ENCODE peak calls at places on chromosomes 2 and 18, in nine cellular contexts. A is fibroblast of lung, U is H9, I is mammary epithelial cell, K is IMR-90, B is neural progenitor cell, T is GM23248, O is adipocyte, F is HCT116. V is an unnamed sample.

GRCh38 chr2:79935771-79936657 is 368.5 kb downstream of the LRRTM1 start:
- DNase-seq in F (no peak), A (peak), O (peak), K (peak), T (peak), I (peak), U (peak), B (peak), V (peak)

GRCh38 chr2:134189009-134189717 is 64.7 kb upstream of the MGAT5 start:
- DNase-seq in T (peak), K (peak), F (peak), O (peak), B (no peak), A (peak), I (peak), U (no peak), V (no peak)

GRCh38 chr18:35022430-35023001 is 18.7 kb upstream of the MAPRE2 start:
- DNase-seq in B (no peak), U (no peak), F (no peak), I (no peak), T (no peak), A (no peak), K (no peak), O (no peak), V (no peak)

GRCh38 chr2:15605721-15606120 is 14.1 kb downstream of the DDX1 start:
- DNase-seq in U (no peak), O (no peak), F (no peak), I (no peak), B (no peak), A (no peak), T (no peak), K (no peak), V (no peak)

GRCh38 chr2:228136027-228136426 is 45.5 kb downstream of the SPHKAP start:
- DNase-seq in I (no peak), F (no peak), T (no peak), K (no peak), O (no peak), U (no peak), A (no peak), B (no peak), V (no peak)

GRCh38 chr2:1744446-1745170 is at the start of gene PXDN:
- DNase-seq in B (peak), I (peak), T (peak), O (peak), A (peak), F (no peak), U (peak), K (peak), V (peak)

GRCh38 chr18:6781179-6781714 is 51.7 kb downstream of the ARHGAP28 start:
- DNase-seq in A (no peak), K (no peak), O (no peak), U (no peak), B (no peak), F (no peak), I (no peak), T (no peak), V (no peak)

GRCh38 chr2:1492696-1493095 is 79.4 kb downstream of the TPO start:
- DNase-seq in U (no peak), I (no peak), K (no peak), T (no peak), F (no peak), A (no peak), B (no peak), O (no peak), V (no peak)

GRCh38 chr2:63658176-63658968 is 69.6 kb downstream of the MDH1 start:
- DNase-seq in I (no peak), F (no peak), A (peak), K (peak), O (no peak), U (no peak), B (no peak), T (peak), V (no peak)

GRCh38 chr18:77127769-77128671 is 4.6 kb downstream of the MBP start:
- DNase-seq in O (peak), K (peak), B (no peak), F (no peak), A (peak), U (no peak), I (peak), T (peak), V (no peak)

GRCh38 chr2:166000401-166000800 is 46.8 kb upstream of the TTC21B start:
- DNase-seq in U (no peak), T (no peak), I (no peak), A (no peak), F (no peak), O (no peak), B (peak), K (no peak), V (no peak)

GRCh38 chr18:9731380-9731779 is 23.3 kb downstream of the RAB31 start:
- DNase-seq in K (peak), O (peak), F (no peak), T (peak), U (no peak), A (peak), B (no peak), I (peak), V (no peak)

GRCh38 chr2:236536727-236537398 is 32.8 kb upstream of the ACKR3 start:
- DNase-seq in I (no peak), K (no peak), F (no peak), O (no peak), U (no peak), B (no peak), T (no peak), A (no peak), V (no peak)

GRCh38 chr2:231351648-231352047 is 43.9 kb upstream of the B3GNT7 start:
- DNase-seq in B (no peak), O (no peak), K (no peak), I (no peak), A (no peak), T (no peak), U (no peak), F (no peak), V (no peak)

GRCh38 chr2:129895526-129896082 is 83.9 kb upstream of the RAB6C start:
- DNase-seq in F (no peak), A (no peak), O (no peak), U (no peak), K (no peak), T (no peak), I (no peak), B (no peak), V (no peak)

GRCh38 chr2:1014802-1015201 is 64.2 kb downstream of the SNTG2 start:
- DNase-seq in B (no peak), K (no peak), I (no peak), O (no peak), A (no peak), T (no peak), F (no peak), U (no peak), V (no peak)

GRCh38 chr2:6826081-6826913 is 39.4 kb downstream of the CMPK2 start:
- DNase-seq in I (peak), K (peak), U (no peak), B (peak), F (peak), O (peak), A (peak), T (peak), V (no peak)

GRCh38 chr2:239908308-239908707 is 116.8 kb downstream of the NDUFA10 start:
- DNase-seq in U (no peak), K (no peak), F (no peak), A (no peak), I (no peak), B (no peak), T (no peak), O (no peak), V (no peak)

GRCh38 chr18:10454800-10455550 is 540 bp downstream of the APCDD1 start:
- DNase-seq in I (peak), K (peak), T (peak), U (peak), B (no peak), A (no peak), F (no peak), O (peak), V (peak)

GRCh38 chr2:223416826-223417610 is 185.1 kb downstream of the SCG2 start:
- DNase-seq in F (no peak), A (peak), K (no peak), I (peak), T (peak), O (peak), U (no peak), B (no peak), V (no peak)

GRCh38 chr2:100733344-100734187 is 86.4 kb upstream of the NPAS2 start:
- DNase-seq in U (peak), A (peak), I (peak), B (peak), O (peak), K (peak), F (no peak), T (peak), V (peak)

GRCh38 chr2:56008661-56009411 is 85.3 kb upstream of the EFEMP1 start:
- DNase-seq in B (peak), O (peak), U (peak), I (peak), A (peak), K (peak), T (peak), F (no peak), V (peak)

GRCh38 chr2:30981519-30981918 is 156.7 kb downstream of the GALNT14 start:
- DNase-seq in F (no peak), U (no peak), I (no peak), O (peak), T (no peak), A (no peak), B (peak), K (no peak), V (no peak)

GRCh38 chr2:23381084-23381483 is 3.9 kb upstream of the KLHL29 start:
- DNase-seq in I (peak), B (no peak), U (no peak), K (peak), F (peak), O (peak), T (peak), A (peak), V (no peak)

GRCh38 chr18:32244863-32245262 is 55.0 kb downstream of the MEP1B start:
- DNase-seq in I (no peak), F (no peak), T (no peak), O (no peak), B (no peak), U (no peak), K (no peak), A (no peak), V (no peak)

GRCh38 chr2:110105608-110106467 is 9.8 kb downstream of the MALL start:
- DNase-seq in F (peak), T (peak), U (no peak), A (peak), K (peak), I (peak), O (peak), B (no peak), V (no peak)

GRCh38 chr2:128354731-128355470 is 36.2 kb upstream of the HS6ST1 start:
- DNase-seq in U (no peak), F (no peak), I (no peak), O (peak), K (peak), A (peak), B (no peak), T (peak), V (no peak)

GRCh38 chr2:5520352-5520996 is 171.7 kb upstream of the SOX11 start:
- DNase-seq in I (no peak), B (no peak), T (no peak), A (peak), F (no peak), U (no peak), K (peak), O (peak), V (no peak)

GRCh38 chr2:215528555-215528954 is 92.7 kb upstream of the FN1 start:
- DNase-seq in I (peak), A (peak), O (peak), F (no peak), U (no peak), K (peak), T (peak), B (no peak), V (no peak)

GRCh38 chr2:164824865-164825264 is 16.8 kb downstream of the COBLL1 start:
- DNase-seq in A (peak), K (no peak), F (no peak), I (peak), B (no peak), O (no peak), U (no peak), T (peak), V (no peak)

GRCh38 chr2:4882421-4882820 is 809.8 kb upstream of the SOX11 start:
- DNase-seq in A (no peak), F (no peak), U (no peak), B (no peak), T (no peak), I (no peak), K (no peak), O (no peak), V (no peak)

GRCh38 chr2:219731173-219731572 is 103.7 kb downstream of the SLC4A3 start:
- DNase-seq in T (no peak), B (no peak), O (no peak), A (no peak), U (no peak), K (no peak), F (no peak), I (peak), V (no peak)

GRCh38 chr18:13584826-13585225 is 141.5 kb downstream of the FAM210A start:
- DNase-seq in A (no peak), K (no peak), B (no peak), I (no peak), U (no peak), O (no peak), T (no peak), F (no peak), V (no peak)

GRCh38 chr2:221518201-221518936 is 53.7 kb downstream of the EPHA4 start:
- DNase-seq in F (no peak), B (no peak), U (no peak), A (peak), K (peak), T (peak), I (no peak), O (no peak), V (no peak)

GRCh38 chr2:53130441-53130943 is 637.1 kb upstream of the CHAC2 start:
- DNase-seq in F (no peak), A (peak), O (peak), K (peak), U (no peak), T (peak), B (no peak), I (peak), V (no peak)

GRCh38 chr2:195532255-195532627 is 124.8 kb upstream of the SLC39A10 start:
- DNase-seq in T (peak), F (no peak), K (no peak), B (no peak), I (no peak), A (no peak), O (no peak), U (no peak), V (no peak)
- H3K9ac ChIP-seq in T (peak), F (no peak), K (peak), B (no peak), I (peak), A (no peak), O (peak), U (no peak), V (no peak)

DNA sequence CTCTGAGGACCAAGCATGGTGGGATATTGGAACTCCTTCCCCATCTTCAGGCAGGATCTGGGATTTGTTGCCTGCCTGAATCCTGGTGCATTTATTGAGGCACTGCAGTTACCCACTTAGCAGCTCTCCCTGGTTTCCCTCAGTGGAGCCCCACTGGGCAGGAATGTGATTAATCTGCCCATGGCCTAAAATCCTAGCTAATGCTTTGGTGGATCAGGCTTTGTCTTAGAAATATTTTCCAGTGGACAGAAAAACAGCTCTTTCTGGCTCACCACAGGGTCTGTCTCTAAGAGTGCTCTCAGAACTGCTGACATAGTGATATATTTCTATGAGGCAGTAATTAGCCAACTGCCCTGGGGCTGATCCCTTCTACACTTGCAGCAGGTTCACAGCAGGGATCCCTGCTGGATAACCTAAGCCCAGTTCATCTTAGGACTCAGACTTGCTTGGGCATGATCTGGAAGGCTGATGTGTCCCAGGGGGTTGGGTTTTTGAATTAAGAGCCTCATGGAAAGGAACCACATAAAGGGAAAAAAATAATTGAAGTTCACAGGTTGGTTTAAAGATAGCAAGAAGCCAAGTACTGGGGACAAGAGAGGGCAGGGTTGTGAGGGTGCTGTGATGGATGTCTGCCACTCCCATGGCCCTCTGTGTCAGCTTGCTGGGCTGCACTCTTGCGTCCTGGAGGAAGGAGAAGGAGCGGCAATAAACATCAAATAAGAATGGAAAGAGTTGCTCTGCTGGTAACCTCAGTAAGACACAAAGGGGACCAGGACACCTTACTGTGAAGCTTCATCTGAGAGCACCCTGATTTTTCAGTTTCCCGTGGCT is 44.2 kb upstream of the ZDBF2 start:
- DNase-seq in A (peak), T (peak), I (peak), U (peak), B (peak), O (peak), F (peak), K (no peak), V (peak)
- H3K9ac ChIP-seq in A (no peak), T (no peak), I (no peak), U (no peak), B (no peak), O (no peak), F (no peak), K (no peak), V (no peak)

DNA sequence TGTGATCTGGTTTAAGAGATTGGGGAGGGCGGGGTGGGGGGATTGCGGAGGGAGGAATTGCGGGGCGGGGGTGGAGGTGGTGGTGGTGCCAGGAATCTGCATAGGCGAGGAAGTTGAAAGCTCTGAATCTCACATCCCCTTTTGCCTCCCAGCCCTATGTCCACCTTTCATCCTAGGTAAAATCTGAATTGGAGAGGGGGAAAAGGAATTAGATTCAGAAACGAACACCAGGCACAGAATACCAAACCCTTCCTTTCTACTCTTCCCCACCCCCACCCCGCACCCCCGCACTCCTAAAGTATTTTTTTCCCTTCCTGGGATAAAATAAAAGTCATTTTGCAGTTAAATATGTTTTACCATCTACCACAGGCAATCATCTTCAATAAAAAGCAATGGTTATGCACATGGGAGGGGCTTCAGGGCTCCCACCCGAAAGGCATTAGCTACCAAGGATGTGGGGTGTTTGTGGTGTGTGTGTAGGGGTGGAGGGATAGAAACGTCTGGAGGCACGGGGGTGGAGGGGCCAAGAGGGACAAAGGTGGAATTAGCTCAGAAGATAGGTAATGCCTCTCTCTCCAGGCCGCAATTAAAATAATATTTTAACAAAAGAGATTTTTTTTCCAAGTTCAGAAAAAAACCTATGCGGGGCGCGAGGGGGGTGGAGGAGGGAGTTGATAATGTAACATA is 1.8 kb downstream of the IGFBP5 start:
- DNase-seq in F (no peak), K (no peak), I (no peak), T (no peak), B (peak), O (no peak), U (no peak), A (no peak), V (no peak)
- H3K9ac ChIP-seq in F (no peak), K (peak), I (no peak), T (peak), B (peak), O (peak), U (no peak), A (peak), V (peak)

GRCh38 chr2:190837991-190838390 is 42.6 kb upstream of the GLS start:
- DNase-seq in T (peak), F (no peak), U (no peak), B (no peak), O (peak), K (no peak), A (peak), I (peak), V (no peak)
- H3K9ac ChIP-seq in T (peak), F (no peak), U (no peak), B (no peak), O (no peak), K (no peak), A (no peak), I (peak), V (no peak)

GRCh38 chr2:196568506-196568905 is 71.0 kb upstream of the CCDC150 start:
- DNase-seq in I (no peak), U (no peak), F (no peak), O (no peak), K (no peak), A (no peak), T (no peak), B (no peak), V (no peak)

GRCh38 chr2:196563876-196564275 is 75.6 kb upstream of the CCDC150 start:
- DNase-seq in B (no peak), T (no peak), O (no peak), F (no peak), U (no peak), A (no peak), K (no peak), I (no peak), V (no peak)

GRCh38 chr2:196565106-196565505 is 74.4 kb upstream of the CCDC150 start:
- DNase-seq in T (peak), F (no peak), B (no peak), O (no peak), K (no peak), A (no peak), U (no peak), I (no peak), V (no peak)

GRCh38 chr2:196565982-196566381 is 73.5 kb upstream of the CCDC150 start:
- DNase-seq in T (no peak), U (no peak), I (no peak), K (no peak), F (no peak), B (no peak), A (no peak), O (no peak), V (no peak)

GRCh38 chr2:196566969-196567666 is 72.4 kb upstream of the CCDC150 start:
- DNase-seq in T (peak), K (peak), U (no peak), F (no peak), A (no peak), O (peak), I (no peak), B (no peak), V (no peak)
- H3K9ac ChIP-seq in T (no peak), K (no peak), U (no peak), F (no peak), A (no peak), O (no peak), I (no peak), B (no peak), V (no peak)

GRCh38 chr2:155218292-155218924 is 519.9 kb downstream of the KCNJ3 start:
- DNase-seq in B (no peak), O (no peak), T (no peak), K (no peak), U (no peak), F (no peak), A (no peak), I (no peak), V (no peak)
- H3K9ac ChIP-seq in B (no peak), O (no peak), T (no peak), K (no peak), U (no peak), F (no peak), A (no peak), I (no peak), V (no peak)

DNA sequence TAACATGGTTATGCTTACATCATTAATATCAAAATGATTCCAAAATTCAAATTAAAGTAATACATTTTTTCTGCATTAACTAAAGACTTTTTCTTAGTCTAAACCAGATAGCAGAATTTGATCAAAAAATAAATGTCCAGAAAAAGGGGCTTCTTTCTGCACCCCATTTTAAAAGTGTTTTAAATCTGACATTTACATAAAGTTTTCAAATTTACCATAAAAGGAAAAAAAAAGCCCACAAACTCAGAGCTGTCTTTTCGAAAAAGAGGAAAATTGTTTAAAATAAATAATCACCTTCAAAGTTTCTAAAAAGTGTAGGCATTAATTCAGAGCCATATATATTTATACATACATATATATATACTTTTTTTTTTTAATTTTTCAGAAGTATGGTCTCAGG is 1.5 kb downstream of the FASTKD1 start:
- DNase-seq in I (no peak), K (no peak), T (no peak), F (no peak), U (no peak), A (no peak), B (no peak), O (no peak), V (no peak)
- H3K9ac ChIP-seq in I (no peak), K (no peak), T (peak), F (no peak), U (no peak), A (no peak), B (no peak), O (no peak), V (no peak)

GRCh38 chr2:207133493-207133861 is 32.3 kb downstream of the KLF7 start:
- DNase-seq in T (peak), I (no peak), U (no peak), K (no peak), A (no peak), F (no peak), B (peak), O (no peak), V (no peak)
- H3K9ac ChIP-seq in T (no peak), I (no peak), U (no peak), K (no peak), A (no peak), F (no peak), B (no peak), O (peak), V (no peak)

V was measured in neuronal stem cell.